ENCODE peak calls at places on chromosomes 3 and 15, in nine cellular contexts. C, U, S, N, M, H, G, A and O are unnamed samples.

GRCh38 chr3:10437995-10438901 is 67.1 kb downstream of the ATP2B2 start:
- DNase-seq in C (no peak), U (no peak), S (no peak), N (no peak), M (no peak), H (no peak), G (peak), A (no peak), O (no peak)

GRCh38 chr3:128845119-128845518 is 34.3 kb upstream of the ACAD9 start:
- DNase-seq in C (no peak), U (no peak), S (no peak), N (peak), M (no peak), H (no peak), G (no peak), A (peak), O (no peak)

GRCh38 chr3:112351823-112352222 is 18.9 kb downstream of the CD200 start:
- DNase-seq in C (no peak), U (no peak), S (no peak), N (no peak), M (no peak), H (no peak), G (no peak), A (no peak), O (no peak)

GRCh38 chr15:68653031-68653635 is 74.3 kb downstream of the CORO2B start:
- DNase-seq in C (no peak), U (no peak), S (peak), N (no peak), M (no peak), H (no peak), G (peak), A (no peak), O (no peak)

GRCh38 chr3:18389108-18389733 is 35.9 kb downstream of the SATB1 start:
- DNase-seq in C (no peak), U (no peak), S (no peak), N (peak), M (peak), H (no peak), G (no peak), A (peak), O (no peak)

GRCh38 chr3:189249987-189250386 is 78.2 kb downstream of the TPRG1 start:
- DNase-seq in C (no peak), U (no peak), S (no peak), N (no peak), M (no peak), H (no peak), G (no peak), A (no peak), O (no peak)

GRCh38 chr3:171967137-171967783 is 72.1 kb upstream of the FNDC3B start:
- DNase-seq in C (no peak), U (no peak), S (no peak), N (no peak), M (peak), H (no peak), G (no peak), A (peak), O (no peak)

GRCh38 chr15:44718180-44718926 is 7.0 kb downstream of the B2M start:
- DNase-seq in C (no peak), U (no peak), S (no peak), N (no peak), M (no peak), H (no peak), G (no peak), A (no peak), O (no peak)

GRCh38 chr15:34297059-34297458 is 40.5 kb downstream of the SLC12A6 start:
- DNase-seq in C (no peak), U (no peak), S (no peak), N (no peak), M (no peak), H (no peak), G (no peak), A (no peak), O (no peak)

GRCh38 chr3:148534089-148534988 is 163.4 kb upstream of the AGTR1 start:
- DNase-seq in C (no peak), U (no peak), S (no peak), N (no peak), M (no peak), H (no peak), G (no peak), A (peak), O (no peak)

GRCh38 chr15:75089781-75090734 is 66.7 kb downstream of the PPCDC start:
- DNase-seq in C (no peak), U (no peak), S (peak), N (no peak), M (no peak), H (no peak), G (no peak), A (no peak), O (peak)

GRCh38 chr3:9193633-9194032 is 55.8 kb downstream of the SRGAP3 start:
- DNase-seq in C (no peak), U (no peak), S (peak), N (no peak), M (no peak), H (no peak), G (no peak), A (no peak), O (no peak)

GRCh38 chr15:42737529-42738328 is 801 bp upstream of the CDAN1 start:
- DNase-seq in C (peak), U (peak), S (peak), N (no peak), M (peak), H (no peak), G (no peak), A (peak), O (no peak)

GRCh38 chr3:123027292-123028232 is at the start of gene SEMA5B:
- DNase-seq in C (peak), U (peak), S (no peak), N (peak), M (no peak), H (no peak), G (peak), A (no peak), O (peak)

GRCh38 chr15:39804026-39804425 is 21.4 kb upstream of the FSIP1 start:
- DNase-seq in C (no peak), U (no peak), S (no peak), N (no peak), M (no peak), H (no peak), G (no peak), A (peak), O (no peak)

GRCh38 chr3:76565496-76566210 is 474.2 kb upstream of the ROBO2 start:
- DNase-seq in C (no peak), U (no peak), S (no peak), N (no peak), M (no peak), H (no peak), G (no peak), A (no peak), O (no peak)

GRCh38 chr3:42071720-42072582 is 19.2 kb upstream of the TRAK1 start:
- DNase-seq in C (peak), U (peak), S (peak), N (peak), M (no peak), H (no peak), G (peak), A (peak), O (peak)

GRCh38 chr3:21142949-21143348 is 608.1 kb downstream of the ZNF385D start:
- DNase-seq in C (no peak), U (no peak), S (no peak), N (no peak), M (no peak), H (no peak), G (no peak), A (no peak), O (no peak)

GRCh38 chr3:197466586-197467399 is 89.0 kb downstream of the BDH1 start:
- DNase-seq in C (no peak), U (no peak), S (no peak), N (peak), M (no peak), H (no peak), G (peak), A (no peak), O (no peak)

GRCh38 chr3:45553469-45553974 is 41.0 kb upstream of the LIMD1 start:
- DNase-seq in C (peak), U (peak), S (peak), N (peak), M (no peak), H (no peak), G (no peak), A (no peak), O (peak)

GRCh38 chr3:100748967-100749366 is 39.7 kb downstream of the TFG start:
- DNase-seq in C (no peak), U (no peak), S (no peak), N (no peak), M (no peak), H (no peak), G (no peak), A (no peak), O (no peak)

GRCh38 chr15:62482715-62483429 is 317.8 kb upstream of the C2CD4B start:
- DNase-seq in C (no peak), U (no peak), S (no peak), N (peak), M (peak), H (no peak), G (no peak), A (peak), O (no peak)

GRCh38 chr3:115903843-115904242 is 280.5 kb downstream of the GAP43 start:
- DNase-seq in C (no peak), U (no peak), S (no peak), N (no peak), M (no peak), H (no peak), G (no peak), A (no peak), O (no peak)

GRCh38 chr3:126029241-126029640 is 54.7 kb downstream of the SLC41A3 start:
- DNase-seq in C (no peak), U (no peak), S (peak), N (no peak), M (no peak), H (no peak), G (no peak), A (no peak), O (no peak)

GRCh38 chr15:59701880-59702279 is 12.8 kb upstream of the BNIP2 start:
- DNase-seq in C (no peak), U (no peak), S (no peak), N (no peak), M (no peak), H (no peak), G (no peak), A (no peak), O (no peak)

GRCh38 chr3:106120334-106120733 is 251.5 kb upstream of the CBLB start:
- DNase-seq in C (no peak), U (no peak), S (no peak), N (no peak), M (no peak), H (no peak), G (no peak), A (no peak), O (no peak)

GRCh38 chr3:44159901-44160300 is 81.8 kb upstream of the TOPAZ1 start:
- DNase-seq in C (no peak), U (no peak), S (no peak), N (no peak), M (no peak), H (no peak), G (no peak), A (no peak), O (no peak)
- TF ChIP-seq POLR2AphosphoS5 in C (no peak), U (no peak), S (no peak), N (no peak), M (no peak), H (no peak), G (no peak), A (no peak), O (no peak)

GRCh38 chr3:127287840-127288239 is at the start of gene PRR20G:
- DNase-seq in C (no peak), U (no peak), S (no peak), N (no peak), M (no peak), H (no peak), G (no peak), A (no peak), O (no peak)
- TF ChIP-seq POLR2AphosphoS5 in C (no peak), U (no peak), S (no peak), N (no peak), M (no peak), H (no peak), G (no peak), A (no peak), O (no peak)

DNA sequence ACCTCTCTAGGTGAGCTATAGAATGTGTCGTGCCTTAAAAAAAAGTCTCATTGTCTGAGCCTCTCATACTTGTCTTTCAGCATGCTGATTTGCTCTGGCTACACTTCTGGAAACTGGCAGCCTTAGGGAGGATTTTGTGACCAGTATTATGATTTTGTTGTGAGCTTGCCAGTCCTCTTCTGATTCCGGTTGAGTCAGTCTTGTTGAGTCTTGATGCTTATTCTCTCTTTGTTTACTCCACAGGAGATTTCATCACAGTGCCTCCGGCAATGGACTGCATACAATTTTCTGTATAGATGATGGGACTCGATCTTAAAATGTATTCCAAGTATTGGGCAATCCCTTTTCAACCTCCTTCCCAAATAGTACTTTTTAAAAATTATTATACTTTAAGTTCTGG is 234.8 kb upstream of the KBTBD8 start:
- DNase-seq in C (no peak), U (no peak), S (no peak), N (no peak), M (no peak), H (peak), G (no peak), A (no peak), O (no peak)
- TF ChIP-seq POLR2AphosphoS5 in C (no peak), U (no peak), S (no peak), N (no peak), M (no peak), H (no peak), G (no peak), A (no peak), O (no peak)

DNA sequence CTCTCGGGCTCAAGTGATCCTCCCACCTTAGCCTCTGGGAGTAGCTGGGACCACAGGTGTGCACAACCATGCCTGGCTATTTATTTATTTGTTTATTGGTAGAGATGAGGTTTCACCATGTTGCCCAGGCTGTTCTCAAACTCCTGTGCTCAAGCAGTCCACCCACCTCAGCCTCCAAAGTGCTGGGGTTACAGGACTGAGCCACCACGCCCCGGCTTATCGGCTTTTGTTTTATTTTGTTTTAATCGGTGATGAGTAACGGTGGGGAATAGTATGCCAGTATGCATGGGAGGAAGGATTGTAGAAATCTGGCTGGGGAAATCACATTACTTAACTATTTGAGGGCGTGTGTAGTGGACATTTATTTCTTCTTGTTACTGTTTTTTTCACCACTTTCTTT is 451.0 kb upstream of the GOLIM4 start:
- DNase-seq in C (no peak), U (no peak), S (no peak), N (no peak), M (no peak), H (no peak), G (peak), A (no peak), O (no peak)
- TF ChIP-seq POLR2AphosphoS5 in C (no peak), U (no peak), S (no peak), N (no peak), M (no peak), H (no peak), G (no peak), A (no peak), O (no peak)